ENCODE peak calls at places on chromosomes 11 and 22, in seven cellular contexts. P is pancreas; B is activated T-cell treated with anti-CD3 and anti-CD28 coated beads, Interleukin-2, amount 50 U/mL, for 24 hours; S is HFFc6; R is activated naive CD8-positive, alpha-beta T cell treated with anti-CD3 and anti-CD28 coated beads, Interleukin-2, amount 50 U/mL, for 24 hours; W is fibroblast of mammary gland; G is PC-3. T is an unnamed sample.

GRCh38 chr22:35219012-35219411 is 38.3 kb upstream of the HMGXB4 start:
- DNase-seq in P (no peak), B (no peak), S (peak), R (no peak), W (peak), G (peak), T (no peak)

GRCh38 chr11:102158151-102158734 is 48.0 kb downstream of the YAP1 start:
- DNase-seq in P (no peak), B (no peak), S (peak), R (no peak), W (no peak), G (peak), T (no peak)

GRCh38 chr22:48902983-48903650 is 924.6 kb downstream of the BRD1 start:
- DNase-seq in P (no peak), B (no peak), S (no peak), R (no peak), W (no peak), G (no peak), T (peak)

GRCh38 chr22:18024276-18024939 is at the start of gene MICAL3:
- DNase-seq in P (peak), B (peak), S (peak), R (peak), W (peak), G (peak), T (peak)

GRCh38 chr11:47616726-47617416 is 22.7 kb upstream of the C1QTNF4 start:
- DNase-seq in P (no peak), B (peak), S (peak), R (no peak), W (peak), G (peak), T (no peak)

GRCh38 chr11:2397005-2397404 is 3.5 kb upstream of the TSSC4 start:
- DNase-seq in P (no peak), B (no peak), S (no peak), R (no peak), W (no peak), G (no peak), T (no peak)

GRCh38 chr22:24445481-24446290 is 18.3 kb downstream of the ADORA2A start:
- DNase-seq in P (no peak), B (peak), S (no peak), R (peak), W (no peak), G (no peak), T (no peak)

GRCh38 chr22:31284756-31285155 is 7.5 kb downstream of the PIK3IP1 start:
- DNase-seq in P (no peak), B (no peak), S (no peak), R (no peak), W (no peak), G (no peak), T (no peak)

GRCh38 chr22:31945971-31946680 is 1.8 kb downstream of the YWHAH start:
- DNase-seq in P (no peak), B (no peak), S (no peak), R (no peak), W (no peak), G (no peak), T (no peak)

GRCh38 chr11:70547821-70548670 is 149.7 kb downstream of the CTTN start:
- DNase-seq in P (no peak), B (no peak), S (no peak), R (no peak), W (no peak), G (no peak), T (no peak)

GRCh38 chr22:27045103-27045940 is 387.9 kb downstream of the MIAT start:
- DNase-seq in P (no peak), B (no peak), S (peak), R (no peak), W (peak), G (peak), T (no peak)